ENCODE peak calls at places on chromosome 10, in six cellular contexts. B is MM.1S, M is GM23248, D is colonic mucosa, X is mesendoderm, T is K562. Z is an unnamed sample.

GRCh38 chr10:76453997-76454396 is 1022.6 kb downstream of the LRMDA start:
- DNase-seq in B (no peak), M (peak; percentile 34), D (no peak), X (no peak), T (no peak), Z (no peak)

GRCh38 chr10:3907514-3907913 is 122.5 kb upstream of the KLF6 start:
- DNase-seq in B (no peak), M (peak; percentile 39), D (no peak), X (no peak), T (no peak), Z (no peak)

GRCh38 chr10:12875100-12875499 is 126.4 kb downstream of the CCDC3 start:
- DNase-seq in B (no peak), M (no peak), D (no peak), X (no peak), T (no peak), Z (no peak)

GRCh38 chr10:126646101-126646500 is 24.4 kb downstream of the C10orf90 start:
- DNase-seq in B (no peak), M (peak; percentile 57), D (no peak), X (no peak), T (no peak), Z (peak; percentile 5)

GRCh38 chr10:73788864-73789658 is 3.7 kb downstream of the ZSWIM8 start:
- DNase-seq in B (no peak), M (no peak), D (no peak), X (peak; percentile 20), T (no peak), Z (no peak)

GRCh38 chr10:60137292-60137992 is 231.1 kb upstream of the CCDC6 start:
- DNase-seq in B (no peak), M (no peak), D (no peak), X (no peak), T (no peak), Z (no peak)

GRCh38 chr10:24642921-24643678 is 80.6 kb downstream of the ARHGAP21 start:
- DNase-seq in B (peak; percentile 70), M (peak; percentile 90), D (peak; percentile 37), X (peak; percentile 53), T (peak; percentile 47), Z (peak; percentile 73)

GRCh38 chr10:4670737-4671136 is 155.3 kb upstream of the AKR1E2 start:
- DNase-seq in B (no peak), M (peak; percentile 80), D (no peak), X (no peak), T (no peak), Z (peak; percentile 86)

GRCh38 chr10:7488418-7488829 is 77.6 kb upstream of the SFMBT2 start:
- DNase-seq in B (no peak), M (peak; percentile 5), D (no peak), X (no peak), T (no peak), Z (no peak)

GRCh38 chr10:131683941-131684340 is 216.9 kb upstream of the PPP2R2D start:
- DNase-seq in B (no peak), M (no peak), D (no peak), X (no peak), T (no peak), Z (no peak)

GRCh38 chr10:28444031-28444430 is 88.9 kb upstream of the WAC start:
- DNase-seq in B (no peak), M (no peak), D (no peak), X (peak; percentile 97), T (no peak), Z (no peak)

GRCh38 chr10:7406712-7407333 is 4.0 kb downstream of the SFMBT2 start:
- DNase-seq in B (no peak), M (no peak), D (no peak), X (peak; percentile 68), T (peak; percentile 53), Z (no peak)

GRCh38 chr10:124992462-124993344 is 50.8 kb downstream of the ZRANB1 start:
- DNase-seq in B (peak; percentile 36), M (peak; percentile 80), D (peak; percentile 77), X (peak; percentile 79), T (no peak), Z (peak; percentile 46)

GRCh38 chr10:44921061-44921460 is 9.9 kb downstream of the TMEM72 start:
- DNase-seq in B (no peak), M (no peak), D (no peak), X (no peak), T (no peak), Z (no peak)
- H3K9ac ChIP-seq in B (no peak overlapping the region), M (no peak overlapping the region), D (no peak overlapping the region), X (no peak overlapping the region), T (no peak overlapping the region), Z (no peak overlapping the region)

GRCh38 chr10:14626126-14626525 is 148.6 kb downstream of the FAM107B start:
- DNase-seq in B (no peak), M (no peak), D (no peak), X (no peak), T (no peak), Z (no peak)
- H3K4me3 ChIP-seq in B (no peak overlapping the region), M (no peak overlapping the region), D (no peak overlapping the region), X (no peak overlapping the region), T (no peak overlapping the region), Z (no peak overlapping the region)

GRCh38 chr10:104336829-104337526 is 1.3 kb downstream of the ITPRIP start:
- DNase-seq in B (peak; percentile 35), M (peak; percentile 65), D (peak; percentile 21), X (peak; percentile 86), T (no peak), Z (peak; percentile 32)

GRCh38 chr10:104333037-104333727 is 5.1 kb downstream of the ITPRIP start:
- DNase-seq in B (no peak), M (no peak), D (peak; percentile 17), X (peak; percentile 76), T (peak; percentile 49), Z (no peak)

GRCh38 chr10:104334561-104334960 is 3.7 kb downstream of the ITPRIP start:
- DNase-seq in B (no peak), M (no peak), D (peak; percentile 10), X (no peak), T (no peak), Z (no peak)

GRCh38 chr10:104333728-104334373 is 4.4 kb downstream of the ITPRIP start:
- DNase-seq in B (no peak), M (no peak), D (peak; percentile 16), X (no peak), T (no peak), Z (no peak)

DNA sequence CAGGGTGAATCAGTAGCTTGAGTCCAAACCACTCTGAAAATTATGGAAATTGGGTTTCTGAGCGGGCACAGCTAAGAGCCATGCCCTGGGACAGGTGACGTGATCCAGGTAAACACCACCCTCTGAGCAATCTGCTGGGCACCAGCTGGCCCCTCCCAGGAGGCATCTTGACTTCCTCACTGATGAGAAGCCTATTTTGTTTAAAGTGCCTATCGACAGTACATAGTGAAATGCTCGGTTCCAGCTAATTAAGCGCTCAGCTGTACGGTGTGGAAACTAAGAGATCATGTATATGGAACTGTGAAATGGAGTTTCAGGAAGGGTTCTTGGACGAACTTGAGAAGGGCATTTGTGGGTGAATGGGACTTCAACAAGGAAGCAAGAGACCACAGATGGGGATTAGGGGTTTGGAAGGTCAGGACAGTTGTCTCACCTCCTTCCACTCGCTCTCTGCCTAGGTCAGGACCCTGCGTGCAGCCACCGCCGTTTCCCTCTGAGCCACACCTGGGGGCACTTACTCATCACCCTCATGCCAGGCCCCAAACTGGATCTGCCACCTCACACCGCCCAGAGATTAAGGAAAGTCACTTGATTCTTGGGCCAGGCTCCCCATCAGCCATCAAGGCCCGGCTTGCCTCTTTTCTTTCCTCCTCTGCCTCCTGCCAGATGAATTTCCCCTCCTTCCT is 3.2 kb downstream of the ITPRIP start:
- DNase-seq in B (no peak), M (no peak), D (peak; percentile 16), X (no peak), T (no peak), Z (peak; percentile 33)
- H3K9ac ChIP-seq in B (no peak overlapping the region), M (peak overlapping the region; percentile 94), D (no peak overlapping the region), X (no peak overlapping the region), T (peak overlapping the region; percentile 87), Z (no peak overlapping the region)

DNA sequence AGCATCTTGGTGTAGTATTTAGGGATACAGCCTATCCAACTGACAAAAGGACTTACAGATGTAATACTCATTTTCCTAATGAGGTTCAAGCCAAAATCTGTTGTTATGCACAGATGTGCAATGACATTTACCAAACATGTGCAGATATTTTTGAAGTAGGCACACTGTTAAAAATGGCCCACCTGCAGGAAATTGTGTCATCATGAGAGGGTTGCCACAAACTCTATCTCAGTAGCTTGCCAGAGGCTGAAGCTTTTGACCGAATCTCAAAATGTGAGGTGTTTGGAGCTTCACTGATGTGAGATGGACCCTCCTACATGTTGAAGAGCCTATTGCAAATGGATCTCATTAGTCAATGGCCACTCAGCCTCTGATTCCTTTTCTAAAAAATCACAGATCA is 89.7 kb upstream of the CSTF2T start:
- DNase-seq in B (peak; percentile 16), M (no peak), D (no peak), X (no peak), T (no peak), Z (no peak)
- H3K4me3 ChIP-seq in B (no peak overlapping the region), M (no peak overlapping the region), D (no peak overlapping the region), X (no peak overlapping the region), T (no peak overlapping the region), Z (no peak overlapping the region)

GRCh38 chr10:71708897-71709882 is 10.4 kb downstream of the C10orf105 start:
- DNase-seq in B (no peak), M (no peak), D (no peak), X (no peak), T (no peak), Z (no peak)
- H3K9ac ChIP-seq in B (no peak overlapping the region), M (no peak overlapping the region), D (no peak overlapping the region), X (no peak overlapping the region), T (no peak overlapping the region), Z (no peak overlapping the region)

DNA sequence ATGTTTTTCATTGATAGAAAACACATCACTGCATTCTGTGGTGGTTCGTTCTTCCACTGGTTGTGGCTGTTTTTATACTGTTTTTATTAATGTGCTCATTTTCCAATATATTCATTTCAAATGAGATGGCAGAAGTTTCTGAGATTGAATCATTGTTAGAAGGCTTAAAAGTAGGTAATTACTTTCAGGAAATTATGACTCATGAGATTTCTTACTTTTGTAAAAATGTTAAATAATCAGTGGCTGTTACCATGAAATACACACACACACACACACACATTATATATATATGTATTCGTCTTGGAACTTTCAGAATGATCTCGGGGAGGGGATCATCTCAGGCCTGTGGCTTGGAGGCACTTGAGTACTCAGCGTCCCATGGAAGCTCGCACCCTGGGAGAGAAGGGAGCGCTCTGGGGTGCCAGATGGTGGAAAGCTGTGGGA is 66.1 kb downstream of the ZMYND11 start:
- DNase-seq in B (no peak), M (peak; percentile 83), D (no peak), X (no peak), T (no peak), Z (peak; percentile 13)
- H3K4me3 ChIP-seq in B (no peak overlapping the region), M (no peak overlapping the region), D (no peak overlapping the region), X (no peak overlapping the region), T (no peak overlapping the region), Z (no peak overlapping the region)

Z was measured in mammary epithelial cell.